ENCODE peak calls at places on chromosomes 16 and 17, in four cellular contexts. H, Q, X and Z are unnamed samples.

GRCh38 chr16:1899641-1900451 is 18.4 kb downstream of the HS3ST6 start:
- DNase-seq in H (no peak), Q (no peak), X (no peak), Z (no peak)

GRCh38 chr16:2005646-2006045 is 4.0 kb downstream of the ZNF598 start:
- DNase-seq in H (no peak), Q (no peak), X (no peak), Z (no peak)

GRCh38 chr17:39867084-39867890 is 715 bp upstream of the ZPBP2 start:
- DNase-seq in H (no peak), Q (no peak), X (no peak), Z (no peak)

GRCh38 chr16:82699262-82699661 is 72.5 kb downstream of the CDH13 start:
- DNase-seq in H (no peak), Q (peak), X (no peak), Z (no peak)

GRCh38 chr17:14318906-14319205 is 18.0 kb downstream of the HS3ST3B1 start:
- DNase-seq in H (no peak), Q (no peak), X (no peak), Z (no peak)

GRCh38 chr16:66364117-66364958 is 2.2 kb upstream of the CDH5 start:
- DNase-seq in H (peak), Q (no peak), X (no peak), Z (no peak)

GRCh38 chr17:77853208-77853977 is 105.1 kb upstream of the TNRC6C start:
- DNase-seq in H (no peak), Q (no peak), X (no peak), Z (no peak)

GRCh38 chr16:66223176-66223780 is 143.2 kb upstream of the CDH5 start:
- DNase-seq in H (peak), Q (peak), X (no peak), Z (no peak)

GRCh38 chr16:68035227-68035626 is 12.1 kb downstream of the DUS2 start:
- DNase-seq in H (no peak), Q (no peak), X (no peak), Z (no peak)

GRCh38 chr16:4615389-4616046 is 830 bp upstream of the UBALD1 start:
- DNase-seq in H (no peak), Q (no peak), X (peak), Z (no peak)

GRCh38 chr16:4612474-4612931 is 2.2 kb downstream of the UBALD1 start:
- DNase-seq in H (no peak), Q (no peak), X (no peak), Z (no peak)

GRCh38 chr16:4614571-4615388 is at the start of gene UBALD1:
- DNase-seq in H (peak), Q (no peak), X (peak), Z (peak)

GRCh38 chr16:4612977-4613635 is 1.6 kb downstream of the UBALD1 start:
- DNase-seq in H (no peak), Q (no peak), X (no peak), Z (no peak)

DNA sequence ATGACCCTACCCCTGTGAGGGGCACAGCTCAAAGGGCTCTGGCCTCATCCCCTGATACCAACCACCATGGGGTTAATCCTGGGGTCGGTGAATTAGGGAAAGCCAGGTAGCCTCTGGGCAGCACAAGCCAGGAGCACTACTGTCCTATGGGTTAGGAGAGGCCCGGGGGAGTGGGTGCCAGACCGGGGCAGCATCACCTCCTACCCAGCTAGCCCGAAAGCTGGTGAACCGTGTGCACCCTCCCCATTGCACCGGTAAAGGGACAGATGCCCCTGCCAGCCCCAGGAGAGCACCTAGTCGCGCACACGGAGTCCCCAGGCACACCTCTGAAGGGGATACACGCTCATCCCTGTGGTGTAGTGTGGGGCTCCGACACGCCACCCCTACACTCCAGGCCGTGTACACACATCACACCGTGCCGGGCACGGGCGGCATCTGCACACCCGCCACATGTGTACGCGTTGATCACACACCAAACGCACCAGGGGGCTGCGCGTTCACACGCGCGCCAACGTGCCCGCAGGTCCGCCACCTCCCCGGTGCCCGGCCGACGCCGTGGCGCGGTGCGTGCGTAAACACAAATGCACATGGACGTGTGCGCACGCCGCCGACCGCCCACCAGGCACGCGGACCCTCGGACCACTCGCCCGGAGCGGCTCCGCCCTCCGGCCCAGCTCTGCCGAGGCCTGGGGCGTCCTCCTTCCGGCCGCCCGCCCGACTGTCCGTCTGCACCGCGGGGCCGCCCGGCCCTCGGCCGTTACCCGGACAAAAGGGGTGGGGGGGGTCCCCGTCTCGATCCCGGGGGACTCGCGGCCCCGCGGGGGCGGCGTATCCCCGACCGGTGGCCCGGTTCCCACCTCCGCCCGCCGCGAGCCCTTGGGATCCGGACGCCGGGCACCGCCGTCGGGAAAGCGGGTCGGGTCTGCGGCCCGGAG is 785 bp downstream of the UBALD1 start:
- DNase-seq in H (peak), Q (no peak), X (peak), Z (peak)
- TF ChIP-seq CTCF in H (no peak), Q (no peak), X (no peak), Z (no peak)

GRCh38 chr16:55253987-55254386 is 70.0 kb upstream of the IRX6 start:
- DNase-seq in H (no peak), Q (no peak), X (no peak), Z (no peak)

GRCh38 chr16:55256412-55257016 is 67.5 kb upstream of the IRX6 start:
- DNase-seq in H (no peak), Q (no peak), X (no peak), Z (no peak)

GRCh38 chr16:55261301-55261700 is 62.7 kb upstream of the IRX6 start:
- DNase-seq in H (no peak), Q (no peak), X (no peak), Z (no peak)

GRCh38 chr16:55255890-55256289 is 68.1 kb upstream of the IRX6 start:
- DNase-seq in H (no peak), Q (no peak), X (no peak), Z (no peak)

GRCh38 chr16:55257971-55258613 is 65.9 kb upstream of the IRX6 start:
- DNase-seq in H (peak), Q (peak), X (peak), Z (peak)
- TF ChIP-seq CTCF in H (peak), Q (peak), X (peak), Z (peak)

DNA sequence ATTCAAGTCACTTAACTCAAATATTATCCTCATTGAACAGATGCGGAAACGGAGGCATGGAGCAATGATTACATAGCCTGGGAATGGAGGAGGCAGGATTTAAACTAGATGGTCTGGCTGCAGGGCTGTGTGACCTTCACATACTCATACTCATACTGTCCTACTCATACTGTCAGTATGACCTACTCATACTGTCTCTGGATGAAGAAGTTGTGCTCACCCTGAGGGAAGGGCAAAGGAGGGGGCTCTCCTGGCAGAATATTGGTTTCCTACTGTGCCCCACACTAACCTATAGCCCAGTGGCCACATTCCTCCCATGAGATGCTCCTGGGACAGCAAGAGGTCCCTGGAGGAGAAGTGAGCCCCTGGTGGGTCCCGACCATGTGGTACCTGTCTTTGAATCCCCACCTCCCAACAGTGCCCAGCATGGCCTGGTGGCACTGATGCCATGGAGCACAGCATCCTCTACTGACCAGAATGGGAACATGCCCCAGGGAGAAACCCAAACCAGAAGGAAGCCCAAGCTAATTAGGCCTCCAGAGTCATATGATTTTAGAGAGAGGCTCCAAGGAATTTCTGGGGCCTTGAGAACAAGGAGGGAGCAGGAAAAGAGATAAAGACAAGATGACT is 197.3 kb upstream of the SDK2 start:
- DNase-seq in H (no peak), Q (no peak), X (no peak), Z (no peak)
- TF ChIP-seq CTCF in H (no peak), Q (no peak), X (no peak), Z (peak)

GRCh38 chr17:61393550-61393903 is 6.1 kb upstream of the TBX2 start:
- DNase-seq in H (no peak), Q (no peak), X (no peak), Z (no peak)
- TF ChIP-seq CTCF in H (peak), Q (peak), X (no peak), Z (peak)

DNA sequence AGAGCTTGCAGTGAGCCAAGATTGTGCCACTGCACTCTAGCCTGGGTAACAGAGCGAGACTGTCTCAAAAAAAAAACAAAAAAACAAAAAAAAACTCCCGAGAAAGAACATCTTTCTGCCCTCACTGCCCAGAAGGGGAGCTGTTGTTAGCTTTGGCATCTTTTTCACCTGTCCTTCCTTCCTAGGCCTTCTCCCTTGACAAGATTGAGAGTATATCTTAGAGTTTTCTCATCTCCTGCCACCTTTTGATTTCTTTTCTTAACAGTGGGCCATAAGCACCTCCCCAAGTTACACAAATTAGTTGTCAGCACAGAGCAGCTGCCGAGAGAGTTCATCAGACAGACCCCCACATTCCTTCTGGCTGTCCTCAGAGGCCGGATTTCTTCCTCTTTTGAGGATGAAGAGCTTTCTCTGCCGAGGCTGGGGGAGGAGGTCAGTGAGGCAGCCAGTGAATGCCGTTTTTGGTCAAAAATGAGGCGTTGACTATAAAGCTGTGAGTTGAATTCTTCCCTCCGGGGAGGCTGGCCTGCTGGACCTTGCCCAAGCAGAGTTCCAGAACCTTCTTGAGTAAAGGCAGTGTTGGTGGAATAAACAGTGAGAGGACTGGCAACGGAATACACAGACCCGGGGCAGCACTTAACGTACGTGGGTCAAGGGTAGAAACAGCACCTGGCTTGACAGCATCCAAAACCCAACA is 127.0 kb downstream of the ABCC6 start:
- DNase-seq in H (peak), Q (peak), X (no peak), Z (no peak)
- TF ChIP-seq CTCF in H (peak), Q (peak), X (no peak), Z (peak)

DNA sequence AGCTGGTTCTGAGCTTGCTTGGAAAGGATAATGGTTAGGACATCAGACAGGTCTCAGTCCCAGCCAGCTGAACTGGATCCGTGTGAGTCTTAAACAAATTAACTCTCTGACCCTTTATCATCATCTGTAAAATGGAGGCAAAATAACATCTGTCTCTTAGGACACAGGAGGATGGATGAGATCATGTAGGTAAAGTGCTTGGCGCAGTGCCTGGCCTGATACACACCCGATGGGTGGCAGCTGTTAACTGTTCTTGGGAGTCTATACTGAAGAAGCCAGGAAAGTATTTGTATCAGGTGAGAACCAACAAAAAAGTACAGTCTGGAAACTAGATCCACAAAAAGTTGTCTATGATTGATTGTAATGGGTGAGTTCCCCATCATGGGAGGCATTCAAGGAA is 188.6 kb downstream of the C16orf78 start:
- DNase-seq in H (no peak), Q (no peak), X (no peak), Z (no peak)
- TF ChIP-seq CTCF in H (no peak), Q (no peak), X (no peak), Z (no peak)

DNA sequence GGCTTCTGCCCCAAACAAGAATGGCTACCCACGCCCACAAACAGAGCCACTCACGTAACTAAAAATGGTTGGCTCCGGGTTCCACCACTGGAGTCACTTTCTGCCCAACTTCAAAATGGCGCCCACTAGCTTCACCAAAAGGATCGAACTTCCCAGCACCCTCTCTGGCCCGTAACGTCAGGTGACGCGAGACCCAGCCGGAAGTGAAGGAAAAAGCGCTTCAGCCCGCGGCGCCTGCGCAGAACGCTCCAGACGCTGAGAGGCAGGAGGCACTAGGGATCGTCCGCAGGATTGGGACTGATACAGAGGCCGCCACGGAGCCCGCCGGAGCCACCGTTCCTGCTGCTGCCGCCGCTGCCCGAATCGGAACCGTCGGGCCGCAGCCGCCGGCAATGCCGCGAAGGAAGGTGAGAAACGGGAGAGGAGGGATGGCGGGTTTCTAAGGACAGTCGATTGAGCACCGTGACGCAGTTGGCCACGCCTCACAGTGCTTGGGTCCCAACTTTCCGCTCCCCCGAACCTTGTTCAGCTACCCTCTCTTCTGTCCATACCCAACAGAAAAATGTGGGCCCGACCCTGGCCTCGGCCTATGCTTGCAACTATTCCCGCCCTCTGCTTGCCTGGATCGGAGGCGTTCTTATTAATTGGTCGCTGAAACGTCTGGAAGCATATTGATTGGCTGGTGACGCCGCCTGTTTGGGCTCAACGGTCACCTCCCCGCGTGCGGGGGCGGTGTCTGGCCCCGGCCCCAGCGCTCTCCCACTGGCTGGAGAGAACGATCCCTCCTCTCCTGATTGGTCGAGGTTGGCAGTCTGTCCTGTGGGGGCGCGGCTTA is at the start of gene KAT7:
- DNase-seq in H (peak), Q (peak), X (peak), Z (peak)
- TF ChIP-seq CTCF in H (no peak), Q (no peak), X (peak), Z (no peak)

GRCh38 chr16:26569793-26570192 is 496.9 kb upstream of the C16orf82 start:
- DNase-seq in H (no peak), Q (no peak), X (no peak), Z (peak)
- TF ChIP-seq CTCF in H (no peak), Q (no peak), X (no peak), Z (peak)

DNA sequence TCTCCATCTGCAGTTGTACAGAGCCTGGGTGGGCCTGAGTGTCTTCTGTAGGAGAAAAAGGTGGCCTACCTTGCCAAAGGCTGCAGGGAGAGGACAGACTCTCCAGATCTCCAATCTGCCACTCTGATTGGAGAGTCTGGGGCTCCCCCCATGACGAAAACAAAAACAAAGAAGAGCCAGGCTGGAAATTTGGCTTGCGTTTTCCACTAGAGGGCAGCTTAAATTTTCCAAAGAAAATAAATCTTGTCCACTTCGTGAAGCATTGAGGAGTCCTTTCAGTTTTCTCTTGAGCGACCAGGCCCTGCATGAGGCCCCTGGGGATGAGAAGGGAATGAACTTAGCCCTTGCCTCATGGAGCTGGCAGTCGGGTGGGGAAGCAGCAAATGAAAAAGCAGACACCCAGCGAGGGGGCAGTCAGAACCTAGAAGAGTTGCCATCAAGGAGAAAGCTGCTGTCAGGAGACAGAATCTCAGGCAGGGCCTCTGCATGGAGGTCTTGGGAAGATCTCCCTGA is 8.2 kb upstream of the SHCBP1 start:
- DNase-seq in H (peak), Q (peak), X (no peak), Z (no peak)
- TF ChIP-seq CTCF in H (peak), Q (peak), X (no peak), Z (peak)

GRCh38 chr17:9228408-9229159 is 207.3 kb downstream of the NTN1 start:
- DNase-seq in H (peak), Q (peak), X (no peak), Z (no peak)
- TF ChIP-seq CTCF in H (no peak), Q (peak), X (no peak), Z (no peak)